ENCODE peak calls at places on chromosome 11, in nine cellular contexts. X is tibial artery; O is fibroblast of pulmonary artery; Q is substantia nigra; W is kidney glomerular epithelial cell; U is GM12865; Y is testis; V is caudate nucleus; J is effector memory CD4-positive, alpha-beta T cell. F is an unnamed sample.

GRCh38 chr11:83047515-83048225 is 24.0 kb downstream of the RAB30 start:
- DNase-seq in X (no peak), O (no peak), Q (no peak), W (no peak), U (no peak), Y (no peak), V (no peak), J (no peak), F (no peak)

GRCh38 chr11:106424111-106424510 is 346.6 kb downstream of the AASDHPPT start:
- DNase-seq in X (no peak), O (peak), Q (no peak), W (peak), U (no peak), Y (no peak), V (no peak), J (no peak), F (no peak)

GRCh38 chr11:14973621-14974020 is 1.5 kb upstream of the CALCA start:
- DNase-seq in X (no peak), O (no peak), Q (no peak), W (no peak), U (peak), Y (no peak), V (no peak), J (no peak), F (no peak)

GRCh38 chr11:6757373-6757967 is 14.3 kb downstream of the OR2AG2 start:
- DNase-seq in X (peak), O (peak), Q (peak), W (peak), U (peak), Y (peak), V (peak), J (peak), F (no peak)

GRCh38 chr11:134559617-134559992 is 147.6 kb upstream of the B3GAT1 start:
- DNase-seq in X (no peak), O (no peak), Q (no peak), W (no peak), U (no peak), Y (peak), V (no peak), J (no peak), F (peak)

GRCh38 chr11:46554205-46555162 is 39.3 kb downstream of the AMBRA1 start:
- DNase-seq in X (no peak), O (peak), Q (no peak), W (peak), U (no peak), Y (no peak), V (no peak), J (no peak), F (no peak)

GRCh38 chr11:71164186-71164585 is 88.2 kb downstream of the SHANK2 start:
- DNase-seq in X (peak), O (no peak), Q (no peak), W (no peak), U (no peak), Y (no peak), V (no peak), J (no peak), F (peak)

GRCh38 chr11:133836076-133836548 is 9.2 kb downstream of the SPATA19 start:
- DNase-seq in X (no peak), O (no peak), Q (no peak), W (no peak), U (no peak), Y (no peak), V (no peak), J (no peak), F (no peak)

GRCh38 chr11:33642461-33643166 is 58.0 kb downstream of the C11orf91 start:
- DNase-seq in X (no peak), O (no peak), Q (no peak), W (no peak), U (no peak), Y (no peak), V (no peak), J (no peak), F (no peak)

GRCh38 chr11:124895471-124895971 is 2.1 kb downstream of the ROBO4 start:
- DNase-seq in X (no peak), O (no peak), Q (no peak), W (no peak), U (no peak), Y (no peak), V (no peak), J (no peak), F (no peak)

GRCh38 chr11:112012877-112013276 is 12.3 kb upstream of the DLAT start:
- DNase-seq in X (no peak), O (peak), Q (no peak), W (no peak), U (no peak), Y (no peak), V (no peak), J (no peak), F (no peak)

GRCh38 chr11:75082601-75083216 is 14.0 kb downstream of the OR2AT4 start:
- DNase-seq in X (no peak), O (no peak), Q (no peak), W (no peak), U (no peak), Y (no peak), V (no peak), J (no peak), F (no peak)

F was measured in suprapubic skin.